ENCODE peak calls at places on chromosomes 5 and 9, in four cellular contexts. G is K562, W is HepG2, M is SK-N-SH. Y is an unnamed sample.

GRCh38 chr9:77018058-77019009 is 1.1 kb upstream of the FOXB2 start:
- DNase-seq in W (no peak), G (no peak), M (peak), Y (no peak)

GRCh38 chr5:159951387-159951786 is 35.1 kb downstream of the ADRA1B start:
- DNase-seq in G (peak), W (no peak), M (peak), Y (no peak)

GRCh38 chr5:307794-308579 is 13.5 kb upstream of the AHRR start:
- DNase-seq in M (no peak), W (no peak), G (no peak), Y (no peak)

GRCh38 chr5:11054014-11054413 is 293.0 kb upstream of the DAP start:
- DNase-seq in G (no peak), M (no peak), W (no peak), Y (no peak)

GRCh38 chr9:91151014-91151740 is 210.5 kb downstream of the AUH start:
- DNase-seq in W (no peak), M (no peak), G (no peak), Y (peak)

GRCh38 chr5:97355775-97356174 is 172.7 kb upstream of the RIOK2 start:
- DNase-seq in G (no peak), M (no peak), W (no peak), Y (peak)

GRCh38 chr5:455806-456205 is 12.8 kb downstream of the EXOC3 start:
- DNase-seq in G (no peak), M (no peak), W (no peak), Y (no peak)

GRCh38 chr5:16606628-16607027 is 10.2 kb downstream of the RETREG1 start:
- DNase-seq in G (no peak), W (no peak), M (no peak), Y (no peak)

GRCh38 chr5:19266791-19267190 is 721.2 kb downstream of the CDH18 start:
- DNase-seq in W (no peak), G (no peak), M (no peak), Y (no peak)

GRCh38 chr9:16429671-16430070 is 440.8 kb downstream of the BNC2 start:
- DNase-seq in G (no peak), M (no peak), W (no peak), Y (no peak)

GRCh38 chr9:110744753-110745522 is 76.3 kb downstream of the MUSK start:
- DNase-seq in G (no peak), M (no peak), W (no peak), Y (no peak)

GRCh38 chr9:132947751-132948150 is 3.3 kb upstream of the TSC1 start:
- DNase-seq in W (no peak), G (no peak), M (no peak), Y (no peak)

GRCh38 chr9:132945186-132946130 is 1.0 kb upstream of the TSC1 start:
- DNase-seq in G (no peak), W (no peak), M (no peak), Y (no peak)

GRCh38 chr9:132946216-132946615 is 1.8 kb upstream of the TSC1 start:
- DNase-seq in W (no peak), G (no peak), M (no peak), Y (no peak)

GRCh38 chr9:132948482-132949050 is 4.2 kb upstream of the TSC1 start:
- DNase-seq in W (no peak), G (no peak), M (no peak), Y (no peak)

GRCh38 chr9:132946624-132947295 is 2.3 kb upstream of the TSC1 start:
- DNase-seq in M (no peak), W (peak), G (no peak), Y (no peak)
- TF ChIP-seq YY1 in M (peak), W (no peak), G (no peak), Y (no peak)

DNA sequence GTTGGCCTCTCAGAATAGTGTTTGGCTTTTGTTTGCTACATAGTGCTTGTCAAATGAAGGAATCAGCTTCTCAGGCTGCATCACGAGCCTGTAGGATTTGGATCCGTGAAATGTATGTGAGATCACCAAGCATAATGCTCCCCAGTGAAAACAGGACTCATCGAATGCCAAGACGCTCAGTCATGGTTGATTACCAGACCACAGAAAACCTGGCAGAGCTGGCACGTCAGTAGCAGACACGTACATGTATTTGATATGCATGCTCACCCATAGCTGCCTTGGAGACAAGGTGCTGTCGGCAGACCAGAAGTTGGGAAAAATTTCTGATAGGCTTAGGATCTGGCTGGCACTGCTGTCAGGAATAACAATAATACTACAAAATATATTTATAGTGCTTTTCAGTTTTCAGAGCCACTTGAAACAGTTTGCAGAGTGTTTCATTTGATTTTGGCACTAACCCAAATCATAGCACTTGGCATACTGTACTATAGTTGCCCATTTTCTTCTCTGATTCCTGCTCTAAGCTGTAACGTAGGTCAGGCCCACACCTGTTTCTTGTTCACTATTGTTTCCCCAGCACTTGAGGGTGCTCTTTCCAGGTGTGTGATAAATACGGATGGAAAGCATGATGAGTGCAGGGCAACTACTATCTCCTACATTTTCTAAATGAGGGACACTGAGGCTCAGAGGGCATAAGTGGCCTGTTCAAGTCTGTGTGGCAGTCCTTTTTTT is 226.1 kb downstream of the NR3C1 start:
- DNase-seq in W (no peak), M (no peak), G (no peak), Y (no peak)
- TF ChIP-seq MXI1 in W (no peak), M (no peak), G (no peak), Y (no peak)

GRCh38 chr9:99040254-99040653 is 64.7 kb upstream of the TGFBR1 start:
- DNase-seq in G (no peak), M (no peak), W (no peak), Y (no peak)
- TF ChIP-seq YY1 in G (no peak), M (no peak), W (no peak), Y (no peak)

DNA sequence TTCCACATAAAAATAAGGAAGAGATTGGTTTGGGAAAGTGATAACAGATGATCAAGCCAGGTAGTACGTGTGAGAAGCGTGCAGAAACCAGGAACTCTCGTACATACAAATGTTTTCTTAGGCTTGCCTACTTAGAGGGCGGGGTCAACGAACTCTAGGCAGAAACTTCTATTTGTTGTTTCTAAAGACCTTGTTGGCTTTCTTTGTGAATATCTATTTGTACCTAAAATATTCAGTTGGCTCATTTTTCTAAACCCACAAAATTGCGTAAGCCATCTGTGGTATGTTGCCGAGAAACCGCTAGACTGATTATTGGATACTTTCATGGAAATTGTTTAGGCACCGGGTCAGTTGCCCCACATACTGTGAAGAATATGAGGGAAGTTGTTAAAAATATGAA is 458.5 kb downstream of the MAT2B start:
- DNase-seq in M (no peak), G (no peak), W (no peak), Y (no peak)
- TF ChIP-seq MXI1 in M (no peak), G (no peak), W (no peak), Y (no peak)

Y was measured in GM12878.